ENCODE peak calls at places on chromosomes 13 and 19, in five cellular contexts. U is left lung; E is cardiac muscle cell; Y is T follicular helper cell; T is stimulated activated CD4-positive, alpha-beta T cell treated with anti-CD3 and anti-CD28 coated beads, Interleukin-4, amount 100 ng/mL, for 24 hours. Q is an unnamed sample.

GRCh38 chr13:21538280-21538679 is 65.7 kb downstream of the MICU2 start:
- DNase-seq in U (no peak), E (no peak), Y (no peak), T (no peak), Q (no peak)

GRCh38 chr13:44193731-44194130 is 179.9 kb upstream of the SERP2 start:
- DNase-seq in U (no peak), E (no peak), Y (no peak), T (no peak), Q (no peak)

GRCh38 chr19:5127710-5128109 is 158.8 kb downstream of the KDM4B start:
- DNase-seq in U (no peak), E (no peak), Y (no peak), T (no peak), Q (no peak)

GRCh38 chr19:44968670-44969069 is 13.5 kb downstream of the CLPTM1 start:
- DNase-seq in U (no peak), E (no peak), Y (no peak), T (no peak), Q (no peak)

GRCh38 chr19:50551713-50552187 is 16.5 kb downstream of the LRRC4B start:
- DNase-seq in U (no peak), E (peak; percentile 27), Y (no peak), T (no peak), Q (no peak)

GRCh38 chr13:113550453-113550852 is 34.1 kb upstream of the TFDP1 start:
- DNase-seq in U (peak; percentile 14), E (no peak), Y (no peak), T (no peak), Q (no peak)

GRCh38 chr19:51439021-51439465 is 19.2 kb downstream of the SIGLEC8 start:
- DNase-seq in U (no peak), E (peak; percentile 26), Y (no peak), T (peak; percentile 34), Q (no peak)

GRCh38 chr19:2604747-2605329 is 97.7 kb downstream of the GNG7 start:
- DNase-seq in U (peak; percentile 7), E (no peak), Y (no peak), T (no peak), Q (no peak)

GRCh38 chr19:47258434-47258833 is 2.1 kb downstream of the CCDC9 start:
- DNase-seq in U (no peak), E (no peak), Y (no peak), T (no peak), Q (no peak)

GRCh38 chr19:54507824-54508223 is 5.2 kb downstream of the LAIR2 start:
- DNase-seq in U (no peak), E (no peak), Y (no peak), T (no peak), Q (no peak)

GRCh38 chr13:50866817-50867640 is 23.5 kb upstream of the DLEU7 start:
- DNase-seq in U (no peak), E (no peak), Y (no peak), T (no peak), Q (no peak)

GRCh38 chr13:24396821-24397220 is 87.4 kb downstream of the C1QTNF9 start:
- DNase-seq in U (no peak), E (no peak), Y (no peak), T (no peak), Q (no peak)

GRCh38 chr13:36819811-36820140 is 754 bp downstream of the RFXAP start:
- DNase-seq in U (no peak), E (peak; percentile 33), Y (no peak), T (peak; percentile 34), Q (peak; percentile 21)

GRCh38 chr19:3365447-3366103 is 808 bp upstream of the NFIC start:
- DNase-seq in U (peak; percentile 75), E (peak; percentile 76), Y (no peak), T (no peak), Q (peak; percentile 77)

GRCh38 chr13:81757348-81757950 is 1416.5 kb upstream of the SPRY2 start:
- DNase-seq in U (no peak), E (no peak), Y (no peak), T (no peak), Q (no peak)

GRCh38 chr19:18768997-18769891 is 21.9 kb downstream of the COMP start:
- DNase-seq in U (peak; percentile 73), E (no peak), Y (no peak), T (no peak), Q (no peak)

GRCh38 chr19:39997595-39998216 is 846 bp downstream of the ZNF546 start:
- DNase-seq in U (no peak), E (peak; percentile 24), Y (no peak), T (peak; percentile 37), Q (no peak)

GRCh38 chr19:2487780-2488330 is 11.9 kb downstream of the GADD45B start:
- DNase-seq in U (peak; percentile 52), E (no peak), Y (no peak), T (no peak), Q (no peak)

GRCh38 chr13:32262619-32263018 is 52.5 kb downstream of the ZAR1L start:
- DNase-seq in U (no peak), E (no peak), Y (no peak), T (no peak), Q (no peak)

GRCh38 chr13:95745289-95745688 is 68.3 kb downstream of the DNAJC3 start:
- DNase-seq in U (no peak), E (no peak), Y (no peak), T (no peak), Q (no peak)

GRCh38 chr13:71876648-71877279 is 9.8 kb upstream of the DACH1 start:
- DNase-seq in U (no peak), E (no peak), Y (no peak), T (no peak), Q (no peak)

GRCh38 chr19:14361824-14362223 is 19.4 kb upstream of the ADGRE5 start:
- DNase-seq in U (no peak), E (peak; percentile 63), Y (no peak), T (peak; percentile 59), Q (peak; percentile 55)

GRCh38 chr19:48325265-48325910 is at the start of gene EMP3:
- DNase-seq in U (peak; percentile 84), E (peak; percentile 95), Y (peak; percentile 80), T (peak; percentile 86), Q (peak; percentile 95)

GRCh38 chr13:35518337-35518736 is 41.8 kb upstream of the MAB21L1 start:
- DNase-seq in U (no peak), E (peak; percentile 3), Y (no peak), T (no peak), Q (no peak)

GRCh38 chr13:28358673-28359072 is 136.3 kb downstream of the FLT1 start:
- DNase-seq in U (no peak), E (no peak), Y (no peak), T (no peak), Q (no peak)

GRCh38 chr19:45423033-45423588 is 606 bp downstream of the ERCC1 start:
- DNase-seq in U (no peak), E (no peak), Y (peak; percentile 74), T (peak; percentile 84), Q (no peak)

GRCh38 chr13:65085977-65086376 is 2144.2 kb downstream of the PCDH9 start:
- DNase-seq in U (no peak), E (no peak), Y (no peak), T (no peak), Q (no peak)

GRCh38 chr19:5775668-5776309 is 8.8 kb downstream of the PRR22 start:
- DNase-seq in U (no peak), E (peak; percentile 51), Y (no peak), T (no peak), Q (no peak)

GRCh38 chr19:44847144-44848035 is 1.3 kb downstream of the NECTIN2 start:
- DNase-seq in U (peak; percentile 80), E (peak; percentile 71), Y (no peak), T (no peak), Q (peak; percentile 64)

GRCh38 chr13:37270206-37271001 is 164.9 kb upstream of the CSNK1A1L start:
- DNase-seq in U (no peak), E (no peak), Y (no peak), T (no peak), Q (no peak)

GRCh38 chr13:54592201-54592600 is 1563.6 kb downstream of the OLFM4 start:
- DNase-seq in U (no peak), E (no peak), Y (no peak), T (no peak), Q (no peak)

GRCh38 chr19:17772172-17772571 is 20.9 kb downstream of the FCHO1 start:
- DNase-seq in U (no peak), E (peak; percentile 25), Y (no peak), T (no peak), Q (no peak)

GRCh38 chr13:24228852-24229458 is 68.4 kb downstream of the SPATA13 start:
- DNase-seq in U (no peak), E (peak; percentile 84), Y (peak; percentile 15), T (peak; percentile 49), Q (peak; percentile 51)

GRCh38 chr13:24842533-24843278 is 78.7 kb downstream of the RNF17 start:
- DNase-seq in U (peak; percentile 35), E (no peak), Y (no peak), T (no peak), Q (no peak)

GRCh38 chr19:46722421-46723022 is 5.6 kb upstream of the PRKD2 start:
- DNase-seq in U (no peak), E (no peak), Y (no peak), T (no peak), Q (no peak)

GRCh38 chr19:37977992-37978391 is 71.0 kb downstream of the SIPA1L3 start:
- DNase-seq in U (no peak), E (peak; percentile 57), Y (no peak), T (no peak), Q (peak; percentile 69)

GRCh38 chr13:59774511-59774911 is 389.2 kb downstream of the DIAPH3 start:
- DNase-seq in U (no peak), E (peak; percentile 59), Y (no peak), T (no peak), Q (peak; percentile 54)

Q was measured in hepatic stellate cell.